ENCODE peak calls at places on chromosomes 2 and 18, in nine cellular contexts. L is HepG2, P is prostate gland, X is uterus, V is right lobe of liver, C is tibial nerve, W is body of pancreas, N is heart left ventricle, E is Peyer's patch. F is an unnamed sample.

GRCh38 chr2:33521791-33522281 is 45.4 kb downstream of the RASGRP3 start:
- DNase-seq in L (no peak), P (peak), X (peak), V (no peak), C (no peak), W (no peak), N (peak), E (no peak), F (no peak)

GRCh38 chr18:59985289-59985688 is 85.5 kb downstream of the PMAIP1 start:
- DNase-seq in L (no peak), P (no peak), X (no peak), V (no peak), C (no peak), W (no peak), N (no peak), E (no peak), F (no peak)

GRCh38 chr2:30663806-30664205 is 143.4 kb downstream of the CAPN13 start:
- DNase-seq in L (no peak), P (no peak), X (no peak), V (no peak), C (no peak), W (no peak), N (no peak), E (no peak), F (no peak)

GRCh38 chr2:174878537-174879147 is 114.4 kb upstream of the CHRNA1 start:
- DNase-seq in L (no peak), P (peak), X (no peak), V (no peak), C (no peak), W (peak), N (peak), E (no peak), F (peak)

GRCh38 chr2:74935883-74936483 is 22.5 kb upstream of the POLE4 start:
- DNase-seq in L (no peak), P (no peak), X (no peak), V (no peak), C (no peak), W (no peak), N (no peak), E (no peak), F (no peak)

GRCh38 chr2:182866461-182867369 is at the start of gene FRZB:
- DNase-seq in L (peak), P (peak), X (peak), V (peak), C (peak), W (peak), N (peak), E (peak), F (peak)

GRCh38 chr2:219723311-219723710 is 95.9 kb downstream of the SLC4A3 start:
- DNase-seq in L (no peak), P (no peak), X (no peak), V (no peak), C (no peak), W (no peak), N (no peak), E (no peak), F (no peak)

GRCh38 chr18:48607049-48607984 is 68.5 kb downstream of the CTIF start:
- DNase-seq in L (peak), P (no peak), X (peak), V (no peak), C (no peak), W (peak), N (peak), E (no peak), F (peak)

GRCh38 chr18:8812631-8813030 is 107.3 kb downstream of the MTCL1 start:
- DNase-seq in L (no peak), P (no peak), X (no peak), V (no peak), C (no peak), W (no peak), N (no peak), E (no peak), F (no peak)

GRCh38 chr2:228747478-228747877 is 523.6 kb downstream of the PID1 start:
- DNase-seq in L (no peak), P (no peak), X (no peak), V (no peak), C (no peak), W (no peak), N (no peak), E (no peak), F (no peak)

GRCh38 chr2:9095690-9096089 is 92.2 kb upstream of the MBOAT2 start:
- DNase-seq in L (no peak), P (no peak), X (no peak), V (no peak), C (peak), W (peak), N (peak), E (peak), F (no peak)

GRCh38 chr2:6881516-6881915 is 3.9 kb downstream of the RSAD2 start:
- DNase-seq in L (no peak), P (no peak), X (no peak), V (no peak), C (no peak), W (no peak), N (no peak), E (no peak), F (no peak)
- TF ChIP-seq POLR2A in L (no peak), P (no peak), X (no peak), V (no peak), C (no peak), W (no peak), N (no peak), E (no peak), F (no peak)

GRCh38 chr2:238106339-238106697 is 6.2 kb downstream of the ESPNL start:
- DNase-seq in L (no peak), P (no peak), X (no peak), V (peak), C (no peak), W (no peak), N (peak), E (peak), F (no peak)

GRCh38 chr2:238108423-238109201 is 8.5 kb downstream of the ESPNL start:
- DNase-seq in L (no peak), P (no peak), X (peak), V (peak), C (no peak), W (no peak), N (peak), E (peak), F (no peak)

GRCh38 chr2:238105506-238106338 is 5.6 kb downstream of the ESPNL start:
- DNase-seq in L (no peak), P (no peak), X (peak), V (no peak), C (peak), W (no peak), N (peak), E (peak), F (no peak)

GRCh38 chr2:238107525-238108422 is 7.6 kb downstream of the ESPNL start:
- DNase-seq in L (peak), P (no peak), X (peak), V (peak), C (no peak), W (no peak), N (peak), E (no peak), F (no peak)

DNA sequence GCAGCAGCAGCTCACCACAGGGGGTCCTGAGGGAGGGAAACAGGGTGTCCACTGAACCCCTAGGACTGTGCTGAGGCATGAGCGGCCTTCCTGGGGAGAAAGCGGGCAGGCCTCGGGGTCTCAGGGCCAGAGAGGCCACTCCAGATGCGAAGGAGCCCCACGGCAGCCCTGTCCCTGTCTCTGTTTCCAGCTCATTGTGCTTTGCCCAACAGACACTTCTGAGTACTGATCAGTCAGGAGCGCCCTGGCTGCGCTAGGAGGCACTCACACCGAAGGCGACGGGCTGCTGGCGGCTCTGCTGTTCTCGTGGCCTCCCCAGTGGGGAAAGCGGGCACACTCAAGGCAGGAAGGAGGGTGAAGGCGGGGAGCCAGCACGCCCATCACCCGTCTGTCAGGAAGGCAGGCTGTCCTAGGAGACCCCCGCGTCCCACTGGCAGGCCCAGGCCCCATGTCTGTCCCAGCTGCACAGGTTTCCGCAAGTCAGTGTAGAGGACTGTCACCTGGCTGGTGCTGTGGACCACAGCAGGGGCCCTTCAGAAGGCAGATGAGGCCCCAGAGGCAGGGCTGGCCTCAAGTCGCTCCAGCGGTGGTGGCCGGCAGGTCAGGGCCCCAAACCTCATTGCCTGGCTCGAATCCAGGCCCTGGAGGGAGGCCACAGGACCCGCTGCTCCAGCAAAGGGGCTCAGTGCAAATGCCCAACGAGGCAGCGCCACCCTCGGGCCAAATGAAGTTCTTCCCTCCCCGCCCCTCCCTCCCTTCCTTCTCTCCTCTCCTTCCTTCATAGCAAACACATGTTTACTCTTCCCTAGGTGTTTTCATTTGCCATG is 6.8 kb downstream of the ESPNL start:
- DNase-seq in L (peak), P (no peak), X (peak), V (peak), C (no peak), W (no peak), N (peak), E (peak), F (no peak)
- TF ChIP-seq CTCF in L (peak), P (no peak), X (no peak), V (peak), C (no peak), W (peak), N (no peak), E (no peak), F (no peak)

DNA sequence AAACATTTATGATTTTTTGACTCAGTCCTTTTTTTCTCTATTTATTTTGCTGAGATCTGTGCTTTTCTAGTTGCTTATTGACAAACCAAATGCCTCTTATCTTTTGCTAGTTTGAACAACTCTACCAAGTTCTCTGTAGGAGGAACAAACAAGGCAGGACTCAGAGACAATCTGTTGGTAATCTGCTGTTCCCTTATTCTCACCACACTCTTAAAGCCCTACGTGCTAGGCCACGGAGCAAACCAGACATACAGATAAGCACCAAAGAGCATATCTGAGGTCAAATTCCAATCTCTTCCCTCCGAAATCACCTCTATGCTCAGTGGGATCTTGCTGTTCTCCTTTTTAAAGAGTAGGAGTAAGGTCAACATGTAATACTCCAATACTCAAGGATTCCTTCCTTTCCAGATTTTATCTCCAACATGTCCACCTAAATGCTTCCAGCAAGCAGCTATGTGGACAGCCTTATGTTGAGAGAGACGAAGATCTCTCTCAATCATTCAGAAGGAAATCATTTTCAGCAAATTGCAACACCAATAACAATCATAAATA is 18.4 kb downstream of the FN1 start:
- DNase-seq in L (peak), P (no peak), X (no peak), V (no peak), C (no peak), W (no peak), N (no peak), E (no peak), F (no peak)
- TF ChIP-seq POLR2A in L (peak), P (no peak), X (no peak), V (no peak), C (no peak), W (no peak), N (no peak), E (no peak), F (no peak)

DNA sequence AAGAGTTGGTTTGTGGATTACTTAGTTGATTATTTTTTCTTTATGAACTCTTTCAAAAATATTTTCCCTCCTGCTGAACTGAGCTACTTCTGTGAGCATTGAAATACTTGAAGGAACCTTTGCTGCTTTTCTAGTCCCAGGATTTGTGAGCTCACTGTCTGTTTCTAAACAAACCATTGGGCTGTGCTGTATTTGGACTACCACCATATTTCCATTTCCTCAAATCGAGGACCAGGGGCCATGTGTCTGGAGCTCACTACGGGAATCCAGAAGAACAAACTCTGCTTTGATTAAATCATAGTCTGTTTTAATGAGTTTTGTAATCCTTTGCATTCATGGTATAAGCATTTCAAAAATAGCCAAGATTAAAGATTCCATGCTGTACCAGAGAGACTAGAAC is 1.3 kb downstream of the MRPL33 start:
- DNase-seq in L (no peak), P (no peak), X (no peak), V (no peak), C (no peak), W (no peak), N (no peak), E (no peak), F (peak)
- TF ChIP-seq CTCF in L (no peak), P (no peak), X (no peak), V (no peak), C (no peak), W (no peak), N (no peak), E (no peak), F (no peak)